ENCODE peak calls at places on chromosomes 1 and 21, in eight cellular contexts. T is HTR-8/SVneo; M is activated naive CD4-positive, alpha-beta T cell treated with Interleukin-2 at 50 U/mL for 16 hours; F is IMR-90; O is stimulated activated naive B cell treated with anti-CD40 and anti-IgM and Interleukin-4, amounts not matched to agents 10 μg/mL and 1 μg/mL and 100 μg/mL, for 72 hours; U is progenitor cell of endocrine pancreas; A is stimulated activated CD4-positive, alpha-beta T cell treated with anti-CD3 and anti-CD28 coated beads, Interleukin-4, amount 100 ng/mL, for 48 hours; Y is HFF-Myc. Z is an unnamed sample.

GRCh38 chr1:33607444-33608005 is 135.1 kb downstream of the ZSCAN20 start:
- DNase-seq in T (no peak), O (no peak), A (no peak), M (no peak), U (no peak), F (no peak), Y (no peak), Z (no peak)

GRCh38 chr1:179079113-179079761 is 2.6 kb upstream of the TOR3A start:
- DNase-seq in A (peak), U (no peak), T (peak), Y (peak), F (peak), O (peak), M (peak), Z (peak)

GRCh38 chr1:115475901-115476300 is 137.9 kb upstream of the NGF start:
- DNase-seq in O (no peak), A (no peak), Y (no peak), U (no peak), T (no peak), M (no peak), F (no peak), Z (no peak)

GRCh38 chr1:34977858-34978257 is 7.3 kb downstream of the TMEM35B start:
- DNase-seq in M (no peak), Y (no peak), T (no peak), O (no peak), U (no peak), F (no peak), A (no peak), Z (no peak)

GRCh38 chr1:40662151-40662550 is 3.3 kb downstream of the RIMS3 start:
- DNase-seq in Y (no peak), O (no peak), M (no peak), A (no peak), T (no peak), F (no peak), U (no peak), Z (no peak)

GRCh38 chr1:67376381-67376780 is 53.8 kb downstream of the SERBP1 start:
- DNase-seq in Y (no peak), A (no peak), M (no peak), U (no peak), F (no peak), O (no peak), T (no peak), Z (no peak)

GRCh38 chr1:216186816-216187215 is 236.4 kb downstream of the USH2A start:
- DNase-seq in F (peak), A (no peak), O (no peak), M (no peak), U (no peak), Y (no peak), T (no peak), Z (no peak)

GRCh38 chr1:224064150-224064549 is 49.8 kb upstream of the FBXO28 start:
- DNase-seq in T (no peak), Y (no peak), O (no peak), F (no peak), A (no peak), U (no peak), M (no peak), Z (no peak)

GRCh38 chr1:98057236-98057635 is 136.4 kb upstream of the DPYD start:
- DNase-seq in A (no peak), F (no peak), T (no peak), Y (no peak), U (no peak), O (no peak), M (no peak), Z (no peak)

GRCh38 chr21:36200089-36200561 is 43.5 kb downstream of the DOP1B start:
- DNase-seq in F (no peak), U (no peak), A (no peak), M (no peak), T (no peak), O (no peak), Y (no peak), Z (no peak)

GRCh38 chr1:88731475-88731874 is 47.4 kb downstream of the PKN2 start:
- DNase-seq in O (no peak), M (no peak), F (peak), Y (peak), U (no peak), T (peak), A (no peak), Z (no peak)

GRCh38 chr1:26848947-26849774 is 13.8 kb upstream of the SFN start:
- DNase-seq in M (no peak), F (peak), A (no peak), T (no peak), Y (no peak), O (no peak), U (no peak), Z (no peak)

GRCh38 chr1:208178091-208178529 is 66.1 kb downstream of the PLXNA2 start:
- DNase-seq in M (no peak), T (no peak), Y (no peak), A (no peak), O (no peak), U (no peak), F (no peak), Z (no peak)

GRCh38 chr1:110765640-110766335 is 91.0 kb upstream of the KCNA3 start:
- DNase-seq in Y (peak), M (peak), A (peak), T (peak), F (peak), U (no peak), O (no peak), Z (peak)

GRCh38 chr1:157523774-157524501 is 28.4 kb downstream of the FCRL5 start:
- DNase-seq in M (no peak), U (no peak), Y (no peak), A (no peak), O (no peak), T (no peak), F (no peak), Z (no peak)

GRCh38 chr1:115712911-115713609 is 55.5 kb downstream of the CASQ2 start:
- DNase-seq in O (no peak), T (no peak), F (no peak), U (no peak), M (no peak), A (no peak), Y (no peak), Z (no peak)